ENCODE peak calls at places on chromosomes 4 and X, in five cellular contexts. One of them, this sample, is unnamed.

GRCh38 chr4:106541253-106541652 is 172.7 kb upstream of the GIMD1 start:
- DNase-seq in fibroblast of mammary gland: peak; percentile 60
- DNase-seq in bronchial epithelial cell: peak; percentile 72
- DNase-seq in heart right ventricle: no peak
- DNase-seq in SK-N-SH: no peak
- DNase-seq in this sample: peak; percentile 52

GRCh38 chr4:113637363-113637762 is 124.2 kb downstream of the CAMK2D start:
- DNase-seq in bronchial epithelial cell: no peak
- DNase-seq in heart right ventricle: no peak
- DNase-seq in SK-N-SH: no peak
- DNase-seq in fibroblast of mammary gland: no peak
- DNase-seq in this sample: no peak

GRCh38 chrX:30504309-30504708 is 73.3 kb downstream of the TASL start:
- DNase-seq in SK-N-SH: peak; percentile 8
- DNase-seq in fibroblast of mammary gland: peak; percentile 51
- DNase-seq in heart right ventricle: no peak
- DNase-seq in bronchial epithelial cell: peak; percentile 32
- DNase-seq in this sample: peak; percentile 37

GRCh38 chr4:85431881-85432280 is 43.1 kb upstream of the ARHGAP24 start:
- DNase-seq in heart right ventricle: no peak
- DNase-seq in fibroblast of mammary gland: no peak
- DNase-seq in bronchial epithelial cell: no peak
- DNase-seq in SK-N-SH: no peak
- DNase-seq in this sample: no peak

GRCh38 chr4:39476181-39476873 is 17.5 kb downstream of the LIAS start:
- DNase-seq in heart right ventricle: no peak
- DNase-seq in fibroblast of mammary gland: peak; percentile 31
- DNase-seq in bronchial epithelial cell: no peak
- DNase-seq in SK-N-SH: peak; percentile 59
- DNase-seq in this sample: peak; percentile 32

GRCh38 chr4:92618968-92619367 is 315.2 kb downstream of the GRID2 start:
- DNase-seq in SK-N-SH: no peak
- DNase-seq in fibroblast of mammary gland: no peak
- DNase-seq in bronchial epithelial cell: peak; percentile 53
- DNase-seq in heart right ventricle: no peak
- DNase-seq in this sample: no peak

GRCh38 chrX:15929231-15929630 is 74.6 kb upstream of the AP1S2 start:
- DNase-seq in SK-N-SH: no peak
- DNase-seq in bronchial epithelial cell: no peak
- DNase-seq in fibroblast of mammary gland: no peak
- DNase-seq in heart right ventricle: no peak
- DNase-seq in this sample: no peak

GRCh38 chr4:108287834-108288413 is 119.2 kb upstream of the LEF1 start:
- DNase-seq in heart right ventricle: no peak
- DNase-seq in SK-N-SH: no peak
- DNase-seq in bronchial epithelial cell: peak; percentile 29
- DNase-seq in fibroblast of mammary gland: no peak
- DNase-seq in this sample: no peak

GRCh38 chr4:5707366-5708133 is 809 bp downstream of the EVC2 start:
- DNase-seq in bronchial epithelial cell: no peak
- DNase-seq in SK-N-SH: no peak
- DNase-seq in heart right ventricle: no peak
- DNase-seq in fibroblast of mammary gland: no peak
- DNase-seq in this sample: no peak

GRCh38 chrX:63930140-63930539 is 145.1 kb upstream of the ARHGEF9 start:
- DNase-seq in heart right ventricle: no peak
- DNase-seq in bronchial epithelial cell: no peak
- DNase-seq in SK-N-SH: peak; percentile 2
- DNase-seq in fibroblast of mammary gland: peak; percentile 3
- DNase-seq in this sample: peak; percentile 17

GRCh38 chrX:65587616-65588526 is 53.3 kb upstream of the LAS1L start:
- DNase-seq in SK-N-SH: no peak
- DNase-seq in fibroblast of mammary gland: peak; percentile 78
- DNase-seq in heart right ventricle: peak; percentile 78
- DNase-seq in bronchial epithelial cell: peak; percentile 67
- DNase-seq in this sample: peak; percentile 52

GRCh38 chr4:57318694-57319093 is 208.5 kb upstream of the IGFBP7 start:
- DNase-seq in heart right ventricle: no peak
- DNase-seq in fibroblast of mammary gland: no peak
- DNase-seq in bronchial epithelial cell: peak; percentile 46
- DNase-seq in SK-N-SH: no peak
- DNase-seq in this sample: no peak
- TF ChIP-seq CTCF in heart right ventricle: no peak
- TF ChIP-seq CTCF in fibroblast of mammary gland: no peak
- TF ChIP-seq CTCF in bronchial epithelial cell: no peak
- TF ChIP-seq CTCF in SK-N-SH: no peak
- TF ChIP-seq CTCF in this sample: no peak

GRCh38 chrX:24693453-24694202 is at the start of gene POLA1:
- DNase-seq in bronchial epithelial cell: peak; percentile 85
- DNase-seq in SK-N-SH: peak; percentile 88
- DNase-seq in heart right ventricle: peak; percentile 92
- DNase-seq in fibroblast of mammary gland: peak; percentile 94
- DNase-seq in this sample: peak; percentile 95

GRCh38 chrX:24694825-24695224 is 1.1 kb downstream of the POLA1 start:
- DNase-seq in bronchial epithelial cell: peak; percentile 2
- DNase-seq in heart right ventricle: no peak
- DNase-seq in SK-N-SH: no peak
- DNase-seq in fibroblast of mammary gland: peak; percentile 25
- DNase-seq in this sample: no peak

GRCh38 chrX:24692305-24692704 is 1.4 kb upstream of the POLA1 start:
- DNase-seq in bronchial epithelial cell: no peak
- DNase-seq in SK-N-SH: no peak
- DNase-seq in heart right ventricle: no peak
- DNase-seq in fibroblast of mammary gland: no peak
- DNase-seq in this sample: no peak

DNA sequence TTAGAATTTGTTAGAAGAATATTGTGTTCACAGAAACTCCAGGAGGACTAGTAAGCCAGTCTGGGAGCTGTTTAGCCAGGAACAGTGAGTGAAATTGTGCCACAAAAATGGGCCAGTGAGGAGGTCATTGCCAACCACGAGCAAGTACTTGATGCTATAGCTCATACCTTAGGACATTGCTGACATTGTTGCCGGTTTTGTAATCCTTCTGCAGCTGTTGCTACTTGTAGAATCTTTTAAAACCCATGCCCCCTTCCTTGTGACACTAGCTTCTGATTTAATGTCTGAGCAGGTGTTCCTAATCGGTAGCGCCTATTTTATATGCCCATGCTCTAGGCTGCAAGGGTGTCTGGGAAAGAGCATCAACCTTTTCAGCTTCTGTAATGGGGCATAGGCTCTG is 2.5 kb downstream of the POLA1 start:
- DNase-seq in heart right ventricle: no peak
- DNase-seq in SK-N-SH: no peak
- DNase-seq in bronchial epithelial cell: no peak
- DNase-seq in fibroblast of mammary gland: no peak
- DNase-seq in this sample: no peak
- TF ChIP-seq CTCF in heart right ventricle: no peak
- TF ChIP-seq CTCF in SK-N-SH: no peak
- TF ChIP-seq CTCF in bronchial epithelial cell: no peak
- TF ChIP-seq CTCF in fibroblast of mammary gland: no peak
- TF ChIP-seq CTCF in this sample: no peak

DNA sequence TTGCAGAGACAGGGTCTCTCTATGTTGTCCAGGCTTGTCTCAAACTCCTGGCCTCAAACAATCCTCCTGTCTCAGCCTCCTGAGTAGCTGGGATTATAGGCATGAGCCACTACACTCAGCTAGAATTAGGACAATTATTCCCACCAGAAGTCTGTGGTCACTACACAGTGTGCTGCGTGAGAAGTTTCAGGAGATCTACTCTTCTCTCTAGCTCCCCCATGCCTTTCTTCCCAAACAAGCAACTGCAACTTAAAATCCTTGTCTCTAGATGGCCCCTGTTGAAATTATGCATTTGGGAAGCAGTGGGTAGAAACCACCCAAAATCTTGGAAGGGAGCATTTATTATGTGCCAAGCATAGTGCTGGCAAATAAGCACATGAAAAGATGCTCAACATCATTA is 21.1 kb upstream of the MAP7D3 start:
- DNase-seq in bronchial epithelial cell: no peak
- DNase-seq in SK-N-SH: no peak
- DNase-seq in heart right ventricle: no peak
- DNase-seq in fibroblast of mammary gland: no peak
- DNase-seq in this sample: no peak
- TF ChIP-seq CTCF in bronchial epithelial cell: no peak
- TF ChIP-seq CTCF in SK-N-SH: peak; percentile 13
- TF ChIP-seq CTCF in heart right ventricle: no peak
- TF ChIP-seq CTCF in fibroblast of mammary gland: peak; percentile 23
- TF ChIP-seq CTCF in this sample: peak; percentile 11

GRCh38 chr4:144356941-144357381 is 216.4 kb upstream of the GYPA start:
- DNase-seq in heart right ventricle: no peak
- DNase-seq in bronchial epithelial cell: no peak
- DNase-seq in fibroblast of mammary gland: no peak
- DNase-seq in SK-N-SH: no peak
- DNase-seq in this sample: no peak
- TF ChIP-seq CTCF in heart right ventricle: no peak
- TF ChIP-seq CTCF in bronchial epithelial cell: no peak
- TF ChIP-seq CTCF in fibroblast of mammary gland: no peak
- TF ChIP-seq CTCF in SK-N-SH: no peak
- TF ChIP-seq CTCF in this sample: no peak